ENCODE peak calls at places on chromosomes 2 and 18, in six cellular contexts. R is NCI-H1048; H is skeletal muscle cell; E is iPS-NIHi11; L is activated gamma-delta T cell; P is stimulated activated CD4-positive, alpha-beta T cell treated with anti-CD3 and anti-CD28 coated beads, Interleukin-15, amount 100 ng/mL, for 48 hours. A is an unnamed sample.

GRCh38 chr2:240851078-240851861 is 17.4 kb upstream of the AGXT start:
- DNase-seq in H (peak), R (peak), E (peak), L (no peak), P (peak), A (peak)

GRCh38 chr2:196105956-196106355 is 37.3 kb upstream of the DNAH7 start:
- DNase-seq in H (no peak), L (no peak), P (no peak), E (no peak), R (no peak), A (no peak)

GRCh38 chr18:48022021-48022420 is 91.6 kb upstream of the SMAD2 start:
- DNase-seq in L (no peak), R (no peak), H (no peak), E (no peak), P (no peak), A (no peak)

GRCh38 chr2:38720613-38721241 is 30.4 kb downstream of the SRSF7 start:
- DNase-seq in H (peak), P (no peak), E (no peak), R (no peak), L (no peak), A (no peak)

GRCh38 chr2:146642066-146642465 is 1202.8 kb upstream of the ACVR2A start:
- DNase-seq in E (no peak), L (no peak), P (no peak), R (no peak), H (no peak), A (no peak)

GRCh38 chr2:88058226-88058625 is 2.6 kb upstream of the KRCC1 start:
- DNase-seq in H (no peak), R (no peak), P (no peak), E (no peak), L (no peak), A (no peak)

GRCh38 chr2:8575810-8576423 is 105.9 kb upstream of the ID2 start:
- DNase-seq in E (no peak), H (no peak), R (no peak), L (no peak), P (no peak), A (no peak)

GRCh38 chr2:234770081-234770506 is 181.7 kb upstream of the SH3BP4 start:
- DNase-seq in L (no peak), E (no peak), R (no peak), P (no peak), H (peak), A (no peak)

GRCh38 chr2:85936421-85937068 is 47.8 kb upstream of the ST3GAL5 start:
- DNase-seq in R (no peak), L (no peak), P (no peak), H (no peak), E (no peak), A (no peak)

GRCh38 chr2:10255189-10256030 is 47.3 kb upstream of the HPCAL1 start:
- DNase-seq in P (no peak), L (no peak), E (no peak), R (no peak), H (no peak), A (no peak)

GRCh38 chr2:219251656-219252055 is 1.4 kb upstream of the TUBA4B start:
- DNase-seq in H (no peak), R (no peak), E (no peak), L (no peak), P (no peak), A (no peak)

GRCh38 chr2:15864176-15864769 is 76.1 kb upstream of the MYCN start:
- DNase-seq in L (no peak), H (no peak), P (no peak), R (no peak), E (no peak), A (no peak)

GRCh38 chr2:25421746-25422431 is 80.2 kb upstream of the DNMT3A start:
- DNase-seq in E (no peak), H (no peak), P (no peak), L (no peak), R (no peak), A (no peak)

GRCh38 chr2:206873426-206873825 is 65.9 kb upstream of the CPO start:
- DNase-seq in L (no peak), E (no peak), R (no peak), P (no peak), H (no peak), A (no peak)

A was measured in HEK293T.